ENCODE peak calls at places on chromosomes 16 and 17, in eight cellular contexts. One of them, this sample, is unnamed.

GRCh38 chr16:8173111-8173644 is 417.1 kb downstream of the TMEM114 start:
- DNase-seq in cardiac muscle cell: peak; percentile 86
- DNase-seq in small intestine: peak; percentile 80
- DNase-seq in HCT116: peak; percentile 23
- DNase-seq in PC-3: peak; percentile 68
- DNase-seq in breast epithelium: peak; percentile 33
- DNase-seq in effector memory CD4-positive, alpha-beta T cell: no peak
- DNase-seq in endothelial cell of umbilical vein: peak; percentile 5
- DNase-seq in this sample: peak; percentile 52

GRCh38 chr16:69693916-69694315 is 32.4 kb downstream of the NQO1 start:
- DNase-seq in PC-3: no peak
- DNase-seq in small intestine: no peak
- DNase-seq in cardiac muscle cell: no peak
- DNase-seq in HCT116: no peak
- DNase-seq in effector memory CD4-positive, alpha-beta T cell: no peak
- DNase-seq in breast epithelium: no peak
- DNase-seq in endothelial cell of umbilical vein: no peak
- DNase-seq in this sample: no peak

GRCh38 chr17:16214190-16215001 is 938 bp downstream of the NCOR1 start:
- DNase-seq in cardiac muscle cell: no peak
- DNase-seq in endothelial cell of umbilical vein: peak; percentile 70
- DNase-seq in HCT116: no peak
- DNase-seq in effector memory CD4-positive, alpha-beta T cell: no peak
- DNase-seq in small intestine: peak; percentile 40
- DNase-seq in breast epithelium: no peak
- DNase-seq in PC-3: peak; percentile 39
- DNase-seq in this sample: no peak

GRCh38 chr16:46822270-46822669 is 8.7 kb downstream of the C16orf87 start:
- DNase-seq in HCT116: no peak
- DNase-seq in PC-3: no peak
- DNase-seq in endothelial cell of umbilical vein: no peak
- DNase-seq in breast epithelium: no peak
- DNase-seq in cardiac muscle cell: no peak
- DNase-seq in effector memory CD4-positive, alpha-beta T cell: no peak
- DNase-seq in small intestine: no peak
- DNase-seq in this sample: no peak

GRCh38 chr16:318628-319027 is 33.9 kb downstream of the AXIN1 start:
- DNase-seq in cardiac muscle cell: peak; percentile 40
- DNase-seq in small intestine: no peak
- DNase-seq in PC-3: no peak
- DNase-seq in HCT116: no peak
- DNase-seq in breast epithelium: no peak
- DNase-seq in endothelial cell of umbilical vein: no peak
- DNase-seq in effector memory CD4-positive, alpha-beta T cell: no peak
- DNase-seq in this sample: peak; percentile 29

GRCh38 chr16:5615868-5616642 is 518.5 kb upstream of the EEF2KMT start:
- DNase-seq in endothelial cell of umbilical vein: no peak
- DNase-seq in small intestine: peak; percentile 46
- DNase-seq in HCT116: peak; percentile 24
- DNase-seq in effector memory CD4-positive, alpha-beta T cell: no peak
- DNase-seq in PC-3: peak; percentile 23
- DNase-seq in breast epithelium: peak; percentile 65
- DNase-seq in cardiac muscle cell: peak; percentile 88
- DNase-seq in this sample: peak; percentile 64

GRCh38 chr16:69535123-69536050 is 30.4 kb upstream of the NFAT5 start:
- DNase-seq in small intestine: no peak
- DNase-seq in breast epithelium: no peak
- DNase-seq in PC-3: no peak
- DNase-seq in HCT116: no peak
- DNase-seq in endothelial cell of umbilical vein: peak; percentile 94
- DNase-seq in cardiac muscle cell: no peak
- DNase-seq in effector memory CD4-positive, alpha-beta T cell: no peak
- DNase-seq in this sample: no peak

GRCh38 chr16:57187508-57187854 is 1.4 kb downstream of the RSPRY1 start:
- DNase-seq in breast epithelium: no peak
- DNase-seq in PC-3: no peak
- DNase-seq in HCT116: no peak
- DNase-seq in small intestine: no peak
- DNase-seq in endothelial cell of umbilical vein: no peak
- DNase-seq in effector memory CD4-positive, alpha-beta T cell: no peak
- DNase-seq in cardiac muscle cell: no peak
- DNase-seq in this sample: no peak

GRCh38 chr17:83103938-83104311 is 24.5 kb downstream of the METRNL start:
- DNase-seq in cardiac muscle cell: no peak
- DNase-seq in small intestine: no peak
- DNase-seq in endothelial cell of umbilical vein: no peak
- DNase-seq in HCT116: no peak
- DNase-seq in breast epithelium: no peak
- DNase-seq in effector memory CD4-positive, alpha-beta T cell: no peak
- DNase-seq in PC-3: no peak
- DNase-seq in this sample: no peak

GRCh38 chr16:62424206-62424605 is 388.0 kb upstream of the CDH8 start:
- DNase-seq in breast epithelium: no peak
- DNase-seq in endothelial cell of umbilical vein: no peak
- DNase-seq in PC-3: no peak
- DNase-seq in cardiac muscle cell: no peak
- DNase-seq in small intestine: no peak
- DNase-seq in effector memory CD4-positive, alpha-beta T cell: no peak
- DNase-seq in HCT116: no peak
- DNase-seq in this sample: no peak

GRCh38 chr16:79505344-79505743 is 95.2 kb downstream of the MAF start:
- DNase-seq in endothelial cell of umbilical vein: no peak
- DNase-seq in HCT116: no peak
- DNase-seq in breast epithelium: no peak
- DNase-seq in effector memory CD4-positive, alpha-beta T cell: no peak
- DNase-seq in cardiac muscle cell: no peak
- DNase-seq in PC-3: no peak
- DNase-seq in small intestine: no peak
- DNase-seq in this sample: no peak

GRCh38 chr17:47945529-47946508 is 4.4 kb downstream of the PNPO start:
- DNase-seq in effector memory CD4-positive, alpha-beta T cell: no peak
- DNase-seq in cardiac muscle cell: no peak
- DNase-seq in HCT116: no peak
- DNase-seq in breast epithelium: no peak
- DNase-seq in small intestine: no peak
- DNase-seq in endothelial cell of umbilical vein: no peak
- DNase-seq in PC-3: no peak
- DNase-seq in this sample: no peak
- H3K4me1 ChIP-seq in effector memory CD4-positive, alpha-beta T cell: peaks cover 18% of the 10 kb centered on the region
- H3K4me1 ChIP-seq in cardiac muscle cell: no peaks in the 10 kb centered on the region
- H3K4me1 ChIP-seq in HCT116: peaks cover 60% of the 10 kb centered on the region
- H3K4me1 ChIP-seq in breast epithelium: peaks cover 47% of the 10 kb centered on the region
- H3K4me1 ChIP-seq in small intestine: peaks cover 3% of the 10 kb centered on the region
- H3K4me1 ChIP-seq in endothelial cell of umbilical vein: peaks cover 17% of the 10 kb centered on the region
- H3K4me1 ChIP-seq in PC-3: peaks cover 51% of the 10 kb centered on the region
- H3K4me1 ChIP-seq in this sample: peaks cover 2% of the 10 kb centered on the region

GRCh38 chr16:75087040-75087979 is 29.3 kb downstream of the LDHD start:
- DNase-seq in HCT116: no peak
- DNase-seq in effector memory CD4-positive, alpha-beta T cell: no peak
- DNase-seq in endothelial cell of umbilical vein: peak; percentile 96
- DNase-seq in small intestine: peak; percentile 35
- DNase-seq in PC-3: no peak
- DNase-seq in breast epithelium: no peak
- DNase-seq in cardiac muscle cell: peak; percentile 91
- DNase-seq in this sample: no peak

GRCh38 chr16:75088226-75088625 is 28.4 kb downstream of the LDHD start:
- DNase-seq in HCT116: no peak
- DNase-seq in small intestine: no peak
- DNase-seq in breast epithelium: no peak
- DNase-seq in endothelial cell of umbilical vein: peak; percentile 79
- DNase-seq in cardiac muscle cell: no peak
- DNase-seq in PC-3: no peak
- DNase-seq in effector memory CD4-positive, alpha-beta T cell: no peak
- DNase-seq in this sample: no peak

GRCh38 chr16:75085556-75085955 is 31.0 kb downstream of the LDHD start:
- DNase-seq in endothelial cell of umbilical vein: no peak
- DNase-seq in HCT116: no peak
- DNase-seq in cardiac muscle cell: no peak
- DNase-seq in small intestine: no peak
- DNase-seq in PC-3: no peak
- DNase-seq in effector memory CD4-positive, alpha-beta T cell: no peak
- DNase-seq in breast epithelium: no peak
- DNase-seq in this sample: no peak

GRCh38 chr16:75083826-75084225 is 32.8 kb downstream of the LDHD start:
- DNase-seq in endothelial cell of umbilical vein: no peak
- DNase-seq in HCT116: no peak
- DNase-seq in cardiac muscle cell: no peak
- DNase-seq in small intestine: no peak
- DNase-seq in breast epithelium: no peak
- DNase-seq in effector memory CD4-positive, alpha-beta T cell: no peak
- DNase-seq in PC-3: no peak
- DNase-seq in this sample: no peak

GRCh38 chr16:75086281-75086680 is 30.3 kb downstream of the LDHD start:
- DNase-seq in small intestine: no peak
- DNase-seq in PC-3: no peak
- DNase-seq in breast epithelium: no peak
- DNase-seq in cardiac muscle cell: no peak
- DNase-seq in effector memory CD4-positive, alpha-beta T cell: no peak
- DNase-seq in HCT116: no peak
- DNase-seq in endothelial cell of umbilical vein: peak; percentile 33
- DNase-seq in this sample: no peak
- H3K27ac ChIP-seq in small intestine: no peak overlapping the region
- H3K27ac ChIP-seq in PC-3: no peak overlapping the region
- H3K27ac ChIP-seq in breast epithelium: peak overlapping the region; percentile 83
- H3K27ac ChIP-seq in cardiac muscle cell: peak overlapping the region; percentile 76
- H3K27ac ChIP-seq in effector memory CD4-positive, alpha-beta T cell: no peak overlapping the region
- H3K27ac ChIP-seq in HCT116: no peak overlapping the region
- H3K27ac ChIP-seq in endothelial cell of umbilical vein: no peak overlapping the region
- H3K27ac ChIP-seq in this sample: no peak overlapping the region

GRCh38 chr16:54926166-54926838 is 4.4 kb upstream of the IRX5 start:
- DNase-seq in endothelial cell of umbilical vein: no peak
- DNase-seq in HCT116: no peak
- DNase-seq in breast epithelium: no peak
- DNase-seq in effector memory CD4-positive, alpha-beta T cell: no peak
- DNase-seq in PC-3: no peak
- DNase-seq in small intestine: no peak
- DNase-seq in cardiac muscle cell: no peak
- DNase-seq in this sample: no peak

GRCh38 chr16:54928016-54928356 is 2.7 kb upstream of the IRX5 start:
- DNase-seq in HCT116: no peak
- DNase-seq in breast epithelium: no peak
- DNase-seq in effector memory CD4-positive, alpha-beta T cell: no peak
- DNase-seq in PC-3: no peak
- DNase-seq in cardiac muscle cell: peak; percentile 44
- DNase-seq in small intestine: no peak
- DNase-seq in endothelial cell of umbilical vein: peak; percentile 42
- DNase-seq in this sample: no peak

GRCh38 chr16:54928421-54929089 is 2.1 kb upstream of the IRX5 start:
- DNase-seq in cardiac muscle cell: no peak
- DNase-seq in endothelial cell of umbilical vein: peak; percentile 24
- DNase-seq in PC-3: no peak
- DNase-seq in breast epithelium: peak; percentile 92
- DNase-seq in HCT116: no peak
- DNase-seq in effector memory CD4-positive, alpha-beta T cell: no peak
- DNase-seq in small intestine: peak; percentile 8
- DNase-seq in this sample: no peak

GRCh38 chr16:54929090-54930033 is 1.3 kb upstream of the IRX5 start:
- DNase-seq in PC-3: peak; percentile 74
- DNase-seq in endothelial cell of umbilical vein: peak; percentile 98
- DNase-seq in breast epithelium: peak; percentile 100
- DNase-seq in cardiac muscle cell: peak; percentile 100
- DNase-seq in effector memory CD4-positive, alpha-beta T cell: peak; percentile 84
- DNase-seq in HCT116: peak; percentile 87
- DNase-seq in small intestine: peak; percentile 96
- DNase-seq in this sample: peak; percentile 94

DNA sequence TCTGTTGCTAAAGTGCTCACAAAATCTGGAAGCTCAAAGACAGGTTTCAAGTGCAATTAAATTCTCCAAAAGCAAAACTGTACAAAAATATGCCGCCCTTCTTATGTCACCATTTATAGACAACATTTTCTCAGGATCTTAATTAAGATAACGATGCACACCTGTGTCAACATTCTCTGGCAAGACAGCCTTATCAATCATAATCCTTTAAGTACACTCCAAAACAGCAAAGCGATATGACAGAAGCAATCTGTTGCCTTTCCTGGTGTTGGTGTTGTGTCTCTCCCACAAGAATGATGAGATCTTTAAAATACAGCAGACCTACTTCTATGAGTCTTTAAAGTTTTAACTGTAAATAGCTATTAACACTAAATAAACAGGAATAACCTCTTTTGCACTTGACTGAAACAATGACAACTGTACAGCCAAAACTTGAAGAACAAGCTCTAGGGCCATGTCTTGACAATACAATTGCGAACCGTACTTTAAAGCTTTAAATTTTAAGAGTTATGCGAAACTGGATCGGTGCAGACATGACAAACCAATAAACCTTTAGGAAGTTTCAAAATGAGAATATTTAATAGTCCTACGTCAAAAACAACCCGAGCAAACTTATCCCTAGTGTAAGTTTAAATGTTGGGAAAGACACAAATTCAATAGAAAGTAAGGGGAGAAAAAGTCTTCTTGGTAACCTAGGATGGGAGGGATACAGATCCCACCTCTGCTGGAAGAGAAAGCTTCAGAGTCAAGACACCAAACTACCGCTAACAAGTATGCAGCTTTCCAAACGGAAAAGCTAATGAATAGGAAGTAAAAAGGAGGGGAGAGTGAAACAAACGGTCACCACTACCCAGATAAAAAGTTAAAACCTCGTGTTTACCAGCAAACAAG is 3.3 kb upstream of the IRX5 start:
- DNase-seq in HCT116: no peak
- DNase-seq in small intestine: no peak
- DNase-seq in endothelial cell of umbilical vein: no peak
- DNase-seq in PC-3: no peak
- DNase-seq in cardiac muscle cell: peak; percentile 44
- DNase-seq in breast epithelium: no peak
- DNase-seq in effector memory CD4-positive, alpha-beta T cell: no peak
- DNase-seq in this sample: no peak
- H3K4me3 ChIP-seq in HCT116: peak overlapping the region; percentile 50
- H3K4me3 ChIP-seq in small intestine: no peak overlapping the region
- H3K4me3 ChIP-seq in endothelial cell of umbilical vein: peak overlapping the region; percentile 46
- H3K4me3 ChIP-seq in PC-3: no peak overlapping the region
- H3K4me3 ChIP-seq in cardiac muscle cell: peak overlapping the region; percentile 96
- H3K4me3 ChIP-seq in breast epithelium: peak overlapping the region; percentile 88
- H3K4me3 ChIP-seq in effector memory CD4-positive, alpha-beta T cell: no peak overlapping the region
- H3K4me3 ChIP-seq in this sample: peak overlapping the region; percentile 12

GRCh38 chr16:17348826-17349225 is 121.9 kb downstream of the XYLT1 start:
- DNase-seq in breast epithelium: no peak
- DNase-seq in HCT116: no peak
- DNase-seq in PC-3: no peak
- DNase-seq in endothelial cell of umbilical vein: no peak
- DNase-seq in cardiac muscle cell: no peak
- DNase-seq in effector memory CD4-positive, alpha-beta T cell: no peak
- DNase-seq in small intestine: no peak
- DNase-seq in this sample: no peak

GRCh38 chr16:17346441-17346773 is 124.4 kb downstream of the XYLT1 start:
- DNase-seq in effector memory CD4-positive, alpha-beta T cell: no peak
- DNase-seq in breast epithelium: no peak
- DNase-seq in endothelial cell of umbilical vein: no peak
- DNase-seq in PC-3: no peak
- DNase-seq in small intestine: no peak
- DNase-seq in HCT116: no peak
- DNase-seq in cardiac muscle cell: no peak
- DNase-seq in this sample: no peak

GRCh38 chr16:17346774-17347569 is 123.8 kb downstream of the XYLT1 start:
- DNase-seq in cardiac muscle cell: no peak
- DNase-seq in effector memory CD4-positive, alpha-beta T cell: no peak
- DNase-seq in breast epithelium: no peak
- DNase-seq in PC-3: no peak
- DNase-seq in small intestine: peak; percentile 47
- DNase-seq in endothelial cell of umbilical vein: no peak
- DNase-seq in HCT116: no peak
- DNase-seq in this sample: no peak

GRCh38 chr16:17347624-17348023 is 123.1 kb downstream of the XYLT1 start:
- DNase-seq in effector memory CD4-positive, alpha-beta T cell: no peak
- DNase-seq in endothelial cell of umbilical vein: no peak
- DNase-seq in HCT116: no peak
- DNase-seq in breast epithelium: no peak
- DNase-seq in small intestine: no peak
- DNase-seq in cardiac muscle cell: peak; percentile 29
- DNase-seq in PC-3: no peak
- DNase-seq in this sample: no peak

GRCh38 chr16:17348042-17348783 is 122.5 kb downstream of the XYLT1 start:
- DNase-seq in HCT116: no peak
- DNase-seq in PC-3: no peak
- DNase-seq in cardiac muscle cell: no peak
- DNase-seq in effector memory CD4-positive, alpha-beta T cell: no peak
- DNase-seq in small intestine: no peak
- DNase-seq in endothelial cell of umbilical vein: no peak
- DNase-seq in breast epithelium: no peak
- DNase-seq in this sample: no peak
- H3K4me1 ChIP-seq in HCT116: no peaks in the 10 kb centered on the region
- H3K4me1 ChIP-seq in PC-3: no peaks in the 10 kb centered on the region
- H3K4me1 ChIP-seq in cardiac muscle cell: peaks cover 11% of the 10 kb centered on the region
- H3K4me1 ChIP-seq in effector memory CD4-positive, alpha-beta T cell: peaks cover 21% of the 10 kb centered on the region
- H3K4me1 ChIP-seq in small intestine: peaks cover 2% of the 10 kb centered on the region
- H3K4me1 ChIP-seq in endothelial cell of umbilical vein: no peaks in the 10 kb centered on the region
- H3K4me1 ChIP-seq in breast epithelium: no peaks in the 10 kb centered on the region
- H3K4me1 ChIP-seq in this sample: no peaks in the 10 kb centered on the region